ENCODE peak calls at places on chromosome 15, in five cellular contexts. L is foreskin fibroblast, B is AG04449, I is HFF-Myc, O is HL-60. N is an unnamed sample.

GRCh38 chr15:73822998-73823397 is 50.4 kb upstream of the TBC1D21 start:
- DNase-seq in L (no peak), O (no peak), B (no peak), I (no peak), N (no peak)

GRCh38 chr15:64507293-64507802 is 47.0 kb downstream of the ZNF609 start:
- DNase-seq in O (no peak), B (peak; percentile 47), L (peak; percentile 58), I (no peak), N (peak; percentile 70)

GRCh38 chr15:66707310-66708160 is 5.5 kb downstream of the SMAD6 start:
- DNase-seq in B (no peak), O (no peak), L (peak; percentile 40), I (no peak), N (no peak)

GRCh38 chr15:41334293-41335120 is 1.8 kb downstream of the NUSAP1 start:
- DNase-seq in B (no peak), L (no peak), I (no peak), O (no peak), N (no peak)

GRCh38 chr15:63008333-63009049 is 34.1 kb upstream of the TPM1 start:
- DNase-seq in O (no peak), L (no peak), B (no peak), I (no peak), N (no peak)

GRCh38 chr15:66035901-66036300 is 166.6 kb downstream of the RAB11A start:
- DNase-seq in I (no peak), O (no peak), L (no peak), B (no peak), N (no peak)

GRCh38 chr15:40763801-40764765 is at the start of gene GCHFR:
- DNase-seq in O (peak; percentile 74), I (no peak), B (no peak), L (no peak), N (peak; percentile 79)

GRCh38 chr15:85704720-85705119 is 90.0 kb downstream of the KLHL25 start:
- DNase-seq in O (no peak), I (no peak), L (peak; percentile 26), B (no peak), N (no peak)

GRCh38 chr15:95409924-95410323 is 920.6 kb upstream of the NR2F2 start:
- DNase-seq in O (no peak), I (no peak), L (no peak), B (no peak), N (no peak)

GRCh38 chr15:70098461-70099166 is 897 bp upstream of the TLE3 start:
- DNase-seq in B (no peak), I (no peak), O (no peak), L (peak; percentile 24), N (peak; percentile 52)

GRCh38 chr15:65300924-65301441 is 3.5 kb upstream of the RNU5B-1 start:
- DNase-seq in L (no peak), B (no peak), I (no peak), O (no peak), N (no peak)

GRCh38 chr15:66024998-66025397 is 155.7 kb downstream of the RAB11A start:
- DNase-seq in L (no peak), B (no peak), O (no peak), I (no peak), N (no peak)

GRCh38 chr15:26773917-26774316 is 1.1 kb upstream of the GABRB3 start:
- DNase-seq in O (no peak), I (no peak), B (no peak), L (no peak), N (no peak)

GRCh38 chr15:99031681-99032080 is 24.1 kb upstream of the PGPEP1L start:
- DNase-seq in I (no peak), O (no peak), L (no peak), B (no peak), N (no peak)

GRCh38 chr15:95051881-95052280 is 820.5 kb downstream of the MCTP2 start:
- DNase-seq in B (peak; percentile 10), O (no peak), L (peak; percentile 35), I (peak; percentile 55), N (no peak)

GRCh38 chr15:63065262-63066234 is 23.0 kb downstream of the TPM1 start:
- DNase-seq in O (no peak), I (no peak), B (no peak), L (no peak), N (no peak)

GRCh38 chr15:71753346-71753745 is 57.0 kb upstream of the NR2E3 start:
- DNase-seq in I (peak; percentile 40), O (no peak), B (no peak), L (peak; percentile 35), N (no peak)

GRCh38 chr15:85690546-85691226 is 104.0 kb downstream of the KLHL25 start:
- DNase-seq in O (no peak), L (no peak), I (no peak), B (no peak), N (no peak)

GRCh38 chr15:67331676-67332075 is 77.1 kb downstream of the IQCH start:
- DNase-seq in L (peak; percentile 59), B (no peak), I (no peak), O (no peak), N (no peak)

GRCh38 chr15:29815000-29815704 is 7.1 kb downstream of the TJP1 start:
- DNase-seq in O (no peak), I (no peak), B (no peak), L (peak; percentile 52), N (no peak)

GRCh38 chr15:100190675-100191074 is 151.1 kb downstream of the ADAMTS17 start:
- DNase-seq in O (no peak), I (no peak), B (no peak), L (no peak), N (no peak)
- H3K4me3 ChIP-seq in O (no peak overlapping the region), I (no peak overlapping the region), B (no peak overlapping the region), L (no peak overlapping the region), N (no peak overlapping the region)

DNA sequence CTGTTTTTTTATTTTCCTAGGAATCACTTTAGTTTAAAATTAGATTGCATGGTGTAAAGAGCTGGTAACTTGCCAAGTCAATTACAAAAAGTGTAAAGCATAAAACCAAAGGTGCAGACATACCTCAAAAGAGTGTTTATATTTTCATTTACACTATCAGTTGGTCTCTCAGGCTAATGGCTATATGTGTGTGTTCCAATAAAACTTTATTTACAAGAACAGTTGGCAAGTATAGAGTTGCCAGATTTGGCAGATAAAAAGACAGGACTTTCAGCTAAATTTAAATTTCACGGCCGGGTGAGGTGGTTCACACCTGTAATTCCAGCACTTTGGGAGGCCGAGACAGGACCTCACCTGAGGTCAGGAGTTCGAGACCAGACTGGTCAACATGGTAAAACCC is 41.1 kb downstream of the HOMER2 start:
- DNase-seq in O (no peak), L (no peak), B (no peak), I (no peak), N (no peak)
- TF ChIP-seq CTCF in O (no peak), L (no peak), B (no peak), I (no peak), N (no peak)

GRCh38 chr15:93477721-93478120 is 388.7 kb upstream of the RGMA start:
- DNase-seq in O (no peak), B (no peak), I (no peak), L (no peak), N (no peak)
- H3K4me3 ChIP-seq in O (no peak overlapping the region), B (no peak overlapping the region), I (no peak overlapping the region), L (no peak overlapping the region), N (no peak overlapping the region)

DNA sequence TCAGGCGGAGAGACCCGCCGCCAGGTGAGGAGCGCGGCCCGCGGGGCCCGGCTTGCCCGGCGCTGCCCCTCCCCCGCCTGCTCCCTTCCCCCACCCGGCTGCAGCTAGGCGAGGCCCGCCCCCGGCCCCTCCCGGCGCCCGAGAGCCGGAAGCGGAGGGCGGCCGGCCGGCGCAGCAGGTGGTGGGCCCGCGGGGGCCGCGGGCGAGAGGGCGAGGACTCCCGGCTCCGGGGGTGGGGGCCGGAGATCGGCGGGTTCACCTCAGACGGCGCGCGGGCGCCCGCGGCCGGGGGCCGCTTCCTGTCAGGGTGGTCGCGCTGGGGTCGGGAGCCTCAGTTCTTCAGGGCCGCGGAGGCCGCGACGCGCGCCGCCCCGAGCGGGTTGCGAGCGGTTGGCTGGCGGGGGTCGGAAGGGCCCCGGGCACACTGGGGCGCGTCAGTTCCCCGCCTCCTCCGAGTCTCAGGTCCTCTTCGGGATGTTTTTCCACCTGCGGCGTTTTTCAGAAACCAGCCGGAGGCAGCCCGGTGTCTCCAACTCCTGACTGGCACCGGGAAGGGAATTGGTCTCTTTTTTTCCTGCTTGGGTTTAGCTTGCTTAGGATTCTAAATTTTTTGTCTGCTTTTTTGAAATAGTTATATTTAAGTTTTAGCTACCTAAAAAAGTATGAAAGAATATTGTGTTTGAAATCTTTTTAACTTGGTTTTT is 462 bp downstream of the ZFAND6 start:
- DNase-seq in B (no peak), I (no peak), L (peak; percentile 10), O (no peak), N (no peak)
- TF ChIP-seq CTCF in B (no peak), I (no peak), L (no peak), O (no peak), N (no peak)

DNA sequence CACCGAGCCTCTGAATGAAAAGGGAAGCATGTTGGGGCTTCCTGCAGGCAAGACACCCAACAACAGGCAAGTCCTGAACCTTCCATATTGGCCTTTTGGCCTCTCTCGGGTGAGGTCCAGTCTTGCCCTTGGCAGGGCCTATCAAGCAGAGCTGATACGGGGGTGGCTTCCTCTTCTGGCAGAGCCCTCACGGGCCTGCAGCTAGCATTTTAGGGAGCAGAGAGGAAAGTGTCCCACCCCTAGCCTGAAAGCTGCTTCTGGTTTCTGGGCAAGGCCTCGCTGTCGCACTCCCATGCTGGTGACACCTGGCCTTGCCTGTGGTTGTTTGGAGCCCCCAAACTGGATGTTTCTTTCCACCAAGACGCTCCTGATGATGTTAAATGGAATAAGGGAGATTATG is 31.8 kb upstream of the CTSH start:
- DNase-seq in L (no peak), O (no peak), I (no peak), B (no peak), N (no peak)
- H3K4me3 ChIP-seq in L (no peak overlapping the region), O (no peak overlapping the region), I (no peak overlapping the region), B (no peak overlapping the region), N (no peak overlapping the region)

GRCh38 chr15:88533376-88533775 is 13.1 kb downstream of the DET1 start:
- DNase-seq in B (no peak), O (no peak), I (no peak), L (no peak), N (no peak)
- TF ChIP-seq CTCF in B (no peak), O (no peak), I (no peak), L (no peak), N (no peak)